ENCODE peak calls at places on chromosomes 3 and 15, in five cellular contexts. B is astrocyte, Q is aorta, R is suprapubic skin, P is BE2C. L is an unnamed sample.

GRCh38 chr3:170705136-170705535 is 119.3 kb upstream of the SLC7A14 start:
- DNase-seq in R (no peak), P (no peak), Q (no peak), B (no peak), L (no peak)

GRCh38 chr3:9111349-9112265 is 137.8 kb downstream of the SRGAP3 start:
- DNase-seq in B (peak; percentile 24), Q (peak; percentile 80), P (peak; percentile 16), R (no peak), L (peak; percentile 91)

GRCh38 chr3:54967586-54968244 is 39.9 kb upstream of the LRTM1 start:
- DNase-seq in P (no peak), R (no peak), Q (no peak), B (peak; percentile 83), L (no peak)

GRCh38 chr3:57094606-57095005 is 34.1 kb downstream of the SPATA12 start:
- DNase-seq in R (no peak), P (no peak), B (no peak), Q (no peak), L (no peak)

GRCh38 chr15:72778796-72779195 is 4.8 kb downstream of the ADPGK start:
- DNase-seq in B (peak; percentile 45), P (no peak), Q (no peak), R (no peak), L (no peak)

GRCh38 chr3:127750226-127751031 is 71.9 kb downstream of the MGLL start:
- DNase-seq in B (peak; percentile 77), P (peak; percentile 33), R (peak; percentile 44), Q (no peak), L (no peak)

GRCh38 chr3:119297169-119297568 is 3.0 kb downstream of the ARHGAP31 start:
- DNase-seq in R (no peak), B (peak; percentile 73), P (no peak), Q (peak; percentile 83), L (no peak)

GRCh38 chr3:113707835-113708234 is 11.4 kb upstream of the USF3 start:
- DNase-seq in R (no peak), P (no peak), B (no peak), Q (no peak), L (no peak)

GRCh38 chr15:99385865-99386264 is 134.6 kb downstream of the LRRC28 start:
- DNase-seq in R (no peak), Q (no peak), B (peak; percentile 49), P (no peak), L (no peak)

GRCh38 chr3:196942915-196943277 is 568 bp upstream of the NCBP2 start:
- DNase-seq in R (peak; percentile 80), P (no peak), Q (peak; percentile 81), B (peak; percentile 22), L (peak; percentile 60)

GRCh38 chr3:185717121-185717520 is 107.7 kb downstream of the IGF2BP2 start:
- DNase-seq in R (no peak), B (peak; percentile 81), P (no peak), Q (no peak), L (peak; percentile 51)

GRCh38 chr3:153144779-153145178 is 17.2 kb upstream of the RAP2B start:
- DNase-seq in R (no peak), B (peak; percentile 53), Q (no peak), P (no peak), L (no peak)

GRCh38 chr3:126846316-126846715 is 136.6 kb upstream of the PLXNA1 start:
- DNase-seq in B (peak; percentile 43), Q (no peak), R (no peak), P (no peak), L (peak; percentile 20)

GRCh38 chr15:72566973-72567372 is 87.5 kb upstream of the GOLGA6B start:
- DNase-seq in R (no peak), B (no peak), P (no peak), Q (no peak), L (no peak)

GRCh38 chr15:52289629-52290081 is 5.9 kb downstream of the MYO5C start:
- DNase-seq in R (no peak), B (no peak), P (no peak), Q (no peak), L (no peak)

GRCh38 chr3:157498374-157498773 is 4.8 kb downstream of the VEPH1 start:
- DNase-seq in B (no peak), R (no peak), Q (no peak), P (no peak), L (no peak)

GRCh38 chr3:197487911-197488391 is 67.8 kb downstream of the BDH1 start:
- DNase-seq in R (no peak), B (peak; percentile 99), P (peak; percentile 79), Q (no peak), L (no peak)

GRCh38 chr15:55319537-55320325 is 709 bp downstream of the PIGB start:
- DNase-seq in Q (no peak), R (no peak), P (no peak), B (no peak), L (no peak)

GRCh38 chr3:147449669-147450068 is 40.5 kb downstream of the ZIC1 start:
- DNase-seq in B (no peak), P (no peak), R (no peak), Q (no peak), L (no peak)

GRCh38 chr3:134486577-134487041 is 752 bp downstream of the CEP63 start:
- DNase-seq in Q (no peak), B (peak; percentile 41), P (no peak), R (no peak), L (no peak)

GRCh38 chr3:138946554-138947302 is at the start of the genes FOXL2 and FOXL2NB:
- DNase-seq in Q (peak; percentile 83), B (peak; percentile 38), P (no peak), R (no peak), L (peak; percentile 90)

GRCh38 chr15:77484994-77485393 is 64.3 kb downstream of the HMG20A start:
- DNase-seq in Q (no peak), B (no peak), R (no peak), P (no peak), L (no peak)
- H3K4me1 ChIP-seq in Q (peaks cover 3% of the 10 kb centered on the region), B (peaks cover 35% of the 10 kb centered on the region), R (peaks cover 13% of the 10 kb centered on the region), P (no peaks in the 10 kb centered on the region), L (no peaks in the 10 kb centered on the region)

GRCh38 chr15:63050737-63051700 is 8.5 kb downstream of the TPM1 start:
- DNase-seq in B (peak; percentile 81), P (peak; percentile 38), Q (no peak), R (no peak), L (no peak)

GRCh38 chr15:63048986-63049665 is 6.6 kb downstream of the TPM1 start:
- DNase-seq in Q (peak; percentile 76), B (no peak), P (peak; percentile 67), R (peak; percentile 73), L (peak; percentile 80)

GRCh38 chr15:63048115-63048985 is 5.8 kb downstream of the TPM1 start:
- DNase-seq in Q (peak; percentile 96), B (peak; percentile 79), P (peak; percentile 99), R (peak; percentile 93), L (peak; percentile 98)

GRCh38 chr15:63051701-63052066 is 9.1 kb downstream of the TPM1 start:
- DNase-seq in B (no peak), P (no peak), R (no peak), Q (no peak), L (no peak)

DNA sequence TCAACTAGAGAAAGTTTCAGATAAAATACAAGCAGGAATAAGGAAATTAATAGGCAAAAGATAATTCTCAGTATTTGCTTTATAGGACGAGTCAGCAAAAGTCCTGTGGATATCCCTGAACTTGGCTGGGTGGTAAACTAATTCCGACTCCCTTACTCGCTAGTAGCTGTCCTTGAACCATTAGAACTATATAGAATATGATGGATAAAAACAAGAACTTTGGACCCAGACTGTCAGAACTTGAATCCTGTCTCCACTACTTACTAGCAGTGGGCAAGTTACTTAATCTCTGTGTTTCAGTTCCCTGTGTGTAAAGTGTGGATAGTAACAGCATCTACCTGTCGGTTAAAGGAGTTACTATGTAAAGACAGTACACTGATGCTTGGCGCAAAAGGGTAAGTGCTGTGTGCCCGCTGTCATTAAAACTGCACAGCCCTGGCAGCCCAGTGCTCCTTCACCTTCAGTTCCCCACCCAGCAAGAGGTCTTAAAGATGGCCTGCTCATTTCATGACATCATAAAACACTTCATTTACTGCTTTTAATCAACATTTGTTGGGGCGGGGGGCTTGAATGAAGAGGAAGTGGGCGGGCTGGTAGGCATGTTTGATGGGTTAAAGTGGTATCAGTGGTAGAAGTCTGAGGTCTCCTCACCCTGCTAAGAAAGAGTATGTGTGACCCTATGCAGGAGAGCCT is 7.3 kb downstream of the TPM1 start:
- DNase-seq in Q (no peak), P (no peak), R (no peak), B (no peak), L (no peak)
- H3K4me1 ChIP-seq in Q (peaks cover 2% of the 10 kb centered on the region), P (peaks cover 52% of the 10 kb centered on the region), R (peaks cover 84% of the 10 kb centered on the region), B (peaks cover 69% of the 10 kb centered on the region), L (peaks cover 46% of the 10 kb centered on the region)

GRCh38 chr3:129556890-129557736 is 14.1 kb downstream of the H1-8 start:
- DNase-seq in P (no peak), Q (peak; percentile 86), B (peak; percentile 76), R (peak; percentile 75), L (no peak)

GRCh38 chr3:129556358-129556695 is 13.4 kb downstream of the H1-8 start:
- DNase-seq in B (no peak), R (no peak), Q (no peak), P (no peak), L (no peak)

GRCh38 chr3:129558076-129558771 is 15.2 kb downstream of the H1-8 start:
- DNase-seq in R (no peak), Q (no peak), P (no peak), B (peak; percentile 49), L (no peak)

GRCh38 chr3:129558772-129559564 is 16.0 kb downstream of the H1-8 start:
- DNase-seq in R (no peak), Q (no peak), B (peak; percentile 59), P (peak; percentile 70), L (no peak)

DNA sequence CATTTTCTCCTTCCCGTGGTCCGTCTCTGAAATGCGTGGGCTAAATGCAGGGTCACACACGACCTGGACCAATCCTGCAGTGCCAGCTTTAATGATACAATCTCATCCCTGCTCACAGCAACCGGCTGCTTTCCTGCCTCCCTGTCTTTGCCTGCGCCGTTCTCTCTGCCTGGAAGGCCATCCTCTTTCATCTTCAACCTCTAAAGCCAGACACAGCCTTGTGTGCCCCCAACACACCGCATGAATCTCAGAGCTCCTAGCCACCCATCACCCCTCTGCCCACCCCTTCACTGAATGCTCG is 14.7 kb downstream of the H1-8 start:
- DNase-seq in Q (no peak), P (peak; percentile 46), R (no peak), B (no peak), L (no peak)
- H3K4me1 ChIP-seq in Q (no peaks in the 10 kb centered on the region), P (peaks cover 65% of the 10 kb centered on the region), R (peaks cover 79% of the 10 kb centered on the region), B (peaks cover 44% of the 10 kb centered on the region), L (no peaks in the 10 kb centered on the region)

GRCh38 chr3:142613491-142613890 is 17.3 kb downstream of the PLS1 start:
- DNase-seq in Q (no peak), R (no peak), P (no peak), B (no peak), L (no peak)

GRCh38 chr3:142614059-142614626 is 17.9 kb downstream of the PLS1 start:
- DNase-seq in B (no peak), P (no peak), Q (no peak), R (no peak), L (no peak)

GRCh38 chr3:142622447-142622846 is 26.3 kb downstream of the PLS1 start:
- DNase-seq in P (no peak), R (no peak), Q (no peak), B (no peak), L (no peak)

GRCh38 chr3:142623209-142623608 is 27.0 kb downstream of the PLS1 start:
- DNase-seq in P (no peak), R (no peak), B (no peak), Q (no peak), L (no peak)

DNA sequence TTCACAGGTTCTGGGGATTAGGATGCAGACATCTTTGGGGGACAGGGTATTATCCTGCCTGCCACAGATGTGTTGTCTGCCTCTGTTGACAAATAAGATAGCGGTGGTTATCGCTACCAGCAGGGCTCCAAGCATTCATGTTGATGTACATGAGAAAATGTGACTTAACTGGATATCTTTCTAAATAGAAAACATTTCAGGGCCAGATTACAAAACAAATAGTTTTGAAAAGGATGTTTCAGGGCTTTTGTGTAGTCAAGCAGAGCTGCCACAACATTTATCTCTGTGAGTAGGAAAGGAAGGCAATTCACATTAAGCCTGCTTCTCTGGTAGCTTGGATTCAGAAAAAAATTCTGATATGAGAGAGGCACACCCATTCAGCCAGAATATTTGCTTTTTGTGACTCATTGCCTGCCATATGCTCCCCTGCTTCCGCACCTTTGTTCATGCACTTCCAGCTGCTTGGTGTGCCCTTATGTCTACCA is 22.8 kb downstream of the PLS1 start:
- DNase-seq in P (no peak), B (peak; percentile 25), Q (no peak), R (no peak), L (no peak)
- H3K4me1 ChIP-seq in P (peaks cover 5% of the 10 kb centered on the region), B (peaks cover 4% of the 10 kb centered on the region), Q (no peaks in the 10 kb centered on the region), R (no peaks in the 10 kb centered on the region), L (peaks cover 3% of the 10 kb centered on the region)